ENCODE peak calls at places on chromosomes 7 and 10, in five cellular contexts. C is body of pancreas; T is activated CD8-positive, alpha-beta memory T cell treated with anti-CD3 and anti-CD28 coated beads, Interleukin-2, amount 50 U/mL, for 4 hours; H is HFF-Myc; G is stromal cell of bone marrow. D is an unnamed sample.

GRCh38 chr7:131538071-131538790 is 18.2 kb downstream of the PODXL start:
- DNase-seq in C (peak), T (no peak), H (no peak), G (no peak), D (no peak)

GRCh38 chr10:95793401-95794045 is 37.6 kb downstream of the ENTPD1 start:
- DNase-seq in C (no peak), T (no peak), H (no peak), G (no peak), D (no peak)

GRCh38 chr7:651032-651728 is 75.3 kb upstream of the DNAAF5 start:
- DNase-seq in C (no peak), T (no peak), H (no peak), G (no peak), D (no peak)

GRCh38 chr10:101940916-101941315 is 97.3 kb upstream of the KCNIP2 start:
- DNase-seq in C (no peak), T (no peak), H (no peak), G (no peak), D (no peak)

GRCh38 chr7:90690159-90690858 is 94.2 kb downstream of the CDK14 start:
- DNase-seq in C (no peak), T (no peak), H (no peak), G (no peak), D (no peak)

GRCh38 chr10:122981066-122981464 is 864 bp downstream of the PSTK start:
- DNase-seq in C (no peak), T (no peak), H (no peak), G (peak), D (no peak)

GRCh38 chr10:124250506-124250905 is 157.1 kb upstream of the CHST15 start:
- DNase-seq in C (no peak), T (no peak), H (no peak), G (no peak), D (no peak)

GRCh38 chr7:142463401-142463850 is 205.6 kb upstream of the PRSS58 start:
- DNase-seq in C (no peak), T (no peak), H (no peak), G (no peak), D (no peak)

GRCh38 chr10:11667756-11668155 is 56.3 kb upstream of the USP6NL start:
- DNase-seq in C (no peak), T (no peak), H (no peak), G (no peak), D (no peak)

GRCh38 chr10:77512219-77512578 is 125.4 kb downstream of the KCNMA1 start:
- DNase-seq in C (no peak), T (no peak), H (no peak), G (no peak), D (no peak)

GRCh38 chr7:50644114-50644513 is 78.9 kb upstream of the DDC start:
- DNase-seq in C (no peak), T (no peak), H (no peak), G (no peak), D (no peak)

GRCh38 chr7:34675749-34676374 is 17.8 kb downstream of the NPSR1 start:
- DNase-seq in C (peak), T (no peak), H (no peak), G (no peak), D (no peak)

GRCh38 chr10:128646956-128647355 is 520.7 kb upstream of the MKI67 start:
- DNase-seq in C (no peak), T (no peak), H (no peak), G (no peak), D (no peak)

GRCh38 chr10:34815174-34816066 is at the start of gene PARD3:
- DNase-seq in C (peak), T (no peak), H (no peak), G (no peak), D (no peak)

GRCh38 chr7:114409750-114410149 is 4.9 kb upstream of the FOXP2 start:
- DNase-seq in C (no peak), T (no peak), H (no peak), G (peak), D (no peak)

GRCh38 chr10:131043039-131043691 is 268.4 kb downstream of the TCERG1L start:
- DNase-seq in C (no peak), T (no peak), H (no peak), G (no peak), D (no peak)

GRCh38 chr7:131188367-131189339 is 139.0 kb upstream of the MKLN1 start:
- DNase-seq in C (peak), T (peak), H (peak), G (peak), D (peak)

GRCh38 chr7:10637991-10638390 is 335.7 kb upstream of the PHF14 start:
- DNase-seq in C (no peak), T (no peak), H (no peak), G (no peak), D (no peak)

GRCh38 chr7:155758348-155758747 is 53.9 kb downstream of the SHH start:
- DNase-seq in C (no peak), T (no peak), H (no peak), G (no peak), D (no peak)

GRCh38 chr7:12222889-12223579 is 11.9 kb downstream of the TMEM106B start:
- DNase-seq in C (no peak), T (no peak), H (no peak), G (no peak), D (no peak)

GRCh38 chr10:95221124-95221523 is 27.1 kb downstream of the ACSM6 start:
- DNase-seq in C (no peak), T (no peak), H (no peak), G (no peak), D (no peak)

GRCh38 chr7:78148166-78148894 is 349.8 kb downstream of the PHTF2 start:
- DNase-seq in C (no peak), T (no peak), H (no peak), G (no peak), D (no peak)